ENCODE peak calls at places on chromosome 19, in six cellular contexts. D is RWPE1; F is CD8-positive, alpha-beta memory T cell; L is adrenal gland; X is CD4-positive, alpha-beta T cell; Q is left lung. H is an unnamed sample.

GRCh38 chr19:46159418-46159817 is 11.4 kb downstream of the IGFL2 start:
- DNase-seq in D (no peak), F (no peak), L (no peak), X (no peak), Q (no peak), H (no peak)

GRCh38 chr19:38666662-38667448 is 19.4 kb downstream of the ACTN4 start:
- DNase-seq in D (no peak), F (no peak), L (peak), X (no peak), Q (no peak), H (no peak)

GRCh38 chr19:52522555-52522954 is 4.9 kb upstream of the ZNF808 start:
- DNase-seq in D (no peak), F (no peak), L (no peak), X (no peak), Q (no peak), H (no peak)

GRCh38 chr19:42596391-42597071 is 1.8 kb upstream of the CEACAM8 start:
- DNase-seq in D (no peak), F (peak), L (peak), X (peak), Q (peak), H (peak)

GRCh38 chr19:8252922-8253589 is 43.9 kb downstream of the CERS4 start:
- DNase-seq in D (peak), F (peak), L (peak), X (peak), Q (peak), H (peak)

GRCh38 chr19:47779524-47780214 is 1.2 kb downstream of the SELENOW start:
- DNase-seq in D (no peak), F (no peak), L (no peak), X (no peak), Q (no peak), H (peak)

GRCh38 chr19:37309834-37310575 is 60.9 kb upstream of the ZNF527 start:
- DNase-seq in D (no peak), F (no peak), L (no peak), X (no peak), Q (no peak), H (no peak)

GRCh38 chr19:31266196-31266595 is 83.0 kb downstream of the TSHZ3 start:
- DNase-seq in D (no peak), F (no peak), L (no peak), X (no peak), Q (no peak), H (no peak)

GRCh38 chr19:58002384-58003152 is at the start of gene ZNF606:
- DNase-seq in D (peak), F (peak), L (peak), X (peak), Q (peak), H (peak)

GRCh38 chr19:46256855-46257254 is 27.3 kb downstream of the IGFL1 start:
- DNase-seq in D (no peak), F (no peak), L (no peak), X (no peak), Q (no peak), H (no peak)

GRCh38 chr19:58399903-58400637 is 4.6 kb downstream of the RNF225 start:
- DNase-seq in D (no peak), F (no peak), L (no peak), X (no peak), Q (no peak), H (peak)

GRCh38 chr19:18168673-18169381 is 4.8 kb upstream of the IFI30 start:
- DNase-seq in D (no peak), F (no peak), L (no peak), X (no peak), Q (no peak), H (no peak)

GRCh38 chr19:28636706-28637105 is 576.2 kb downstream of the UQCRFS1 start:
- DNase-seq in D (no peak), F (no peak), L (no peak), X (no peak), Q (no peak), H (no peak)
- H3K27ac ChIP-seq in D (no peak), F (no peak), L (no peak), X (no peak), Q (no peak), H (no peak)

DNA sequence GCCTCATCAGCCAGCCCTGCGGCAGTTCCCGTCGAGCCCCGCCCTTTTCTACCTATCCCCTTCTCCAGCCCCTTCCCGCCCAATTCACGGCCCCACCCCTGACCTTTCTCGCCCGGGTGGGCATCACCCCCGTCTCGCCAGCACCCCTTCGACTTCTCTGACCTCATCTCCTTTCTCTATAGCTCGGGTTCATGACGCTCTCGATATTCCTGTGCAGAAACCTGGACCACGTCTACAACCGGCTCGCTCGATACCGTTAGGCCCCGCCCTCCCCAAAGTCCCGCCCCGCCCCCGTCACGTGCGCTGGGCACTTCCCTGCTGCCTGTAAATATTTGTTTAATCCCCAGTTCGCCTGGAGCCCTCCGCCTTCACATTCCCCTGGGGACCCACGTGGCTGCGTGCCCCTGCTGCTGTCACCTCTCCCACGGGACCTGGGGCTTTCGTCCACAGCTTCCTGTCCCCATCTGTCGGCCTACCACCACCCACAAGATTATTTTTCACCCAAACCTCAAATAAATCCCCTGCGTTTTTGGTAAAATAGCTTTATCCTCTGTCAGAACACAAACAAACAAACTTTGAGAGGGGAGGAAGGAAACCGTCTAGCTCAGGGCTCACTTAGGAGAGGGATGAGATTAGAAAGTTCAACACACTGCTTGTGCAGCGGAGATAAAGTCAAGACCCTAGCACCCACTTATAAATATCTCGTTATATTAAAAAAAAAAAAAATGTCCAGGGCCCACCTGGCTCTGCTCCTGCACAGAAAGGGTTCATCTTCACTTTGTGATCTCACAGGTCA is 5.1 kb downstream of the CD37 start:
- DNase-seq in D (peak), F (no peak), L (peak), X (no peak), Q (peak), H (no peak)
- H3K27ac ChIP-seq in D (peak), F (no peak), L (no peak), X (peak), Q (peak), H (no peak)

DNA sequence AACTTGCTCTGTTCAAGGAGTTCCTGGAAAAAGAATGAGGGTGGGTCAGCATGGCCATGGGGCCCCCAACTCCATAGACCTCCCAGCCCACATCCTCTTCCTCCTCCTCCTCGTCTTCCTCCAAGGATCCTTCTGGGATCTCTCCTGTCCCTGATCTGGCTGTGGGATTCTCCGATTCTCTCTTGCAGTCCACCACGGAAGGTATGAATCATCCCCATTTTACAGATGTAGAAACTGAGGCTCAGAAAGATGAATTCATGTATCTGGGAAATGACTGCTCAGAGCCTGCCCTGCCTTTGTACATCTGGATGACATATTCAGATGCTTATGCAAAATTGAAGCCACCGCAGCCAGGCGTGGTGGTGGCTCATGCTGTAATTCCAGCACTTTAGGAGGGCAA is 2.2 kb upstream of the KANK2 start:
- DNase-seq in D (no peak), F (no peak), L (no peak), X (no peak), Q (no peak), H (no peak)
- H3K27ac ChIP-seq in D (peak), F (no peak), L (no peak), X (no peak), Q (no peak), H (no peak)

GRCh38 chr19:2638417-2638940 is 64.0 kb downstream of the GNG7 start:
- DNase-seq in D (no peak), F (no peak), L (no peak), X (no peak), Q (peak), H (no peak)

GRCh38 chr19:2634228-2634951 is 68.1 kb downstream of the GNG7 start:
- DNase-seq in D (no peak), F (no peak), L (peak), X (no peak), Q (peak), H (no peak)

GRCh38 chr19:2634960-2635359 is 67.5 kb downstream of the GNG7 start:
- DNase-seq in D (no peak), F (no peak), L (no peak), X (no peak), Q (no peak), H (no peak)

GRCh38 chr19:2636897-2637683 is 65.4 kb downstream of the GNG7 start:
- DNase-seq in D (peak), F (peak), L (peak), X (peak), Q (peak), H (peak)

GRCh38 chr19:2636142-2636896 is 66.2 kb downstream of the GNG7 start:
- DNase-seq in D (no peak), F (no peak), L (no peak), X (no peak), Q (peak), H (no peak)
- H3K27ac ChIP-seq in D (peak), F (no peak), L (no peak), X (no peak), Q (peak), H (peak)

GRCh38 chr19:6753178-6754031 is 13.8 kb downstream of the SH2D3A start:
- DNase-seq in D (peak), F (peak), L (peak), X (peak), Q (peak), H (no peak)
- H3K27ac ChIP-seq in D (peak), F (peak), L (no peak), X (peak), Q (peak), H (no peak)

GRCh38 chr19:28284389-28284788 is 928.6 kb downstream of the UQCRFS1 start:
- DNase-seq in D (no peak), F (no peak), L (no peak), X (no peak), Q (no peak), H (no peak)
- H3K27ac ChIP-seq in D (no peak), F (no peak), L (no peak), X (no peak), Q (no peak), H (no peak)

GRCh38 chr19:35629332-35629633 is 447 bp downstream of the RBM42 start:
- DNase-seq in D (no peak), F (no peak), L (no peak), X (no peak), Q (no peak), H (no peak)
- H3K27ac ChIP-seq in D (peak), F (peak), L (no peak), X (peak), Q (peak), H (peak)

GRCh38 chr19:27780367-27781065 is 1432.4 kb downstream of the UQCRFS1 start:
- DNase-seq in D (no peak), F (no peak), L (no peak), X (no peak), Q (no peak), H (no peak)

GRCh38 chr19:27776524-27776923 is 1436.4 kb downstream of the UQCRFS1 start:
- DNase-seq in D (no peak), F (no peak), L (no peak), X (no peak), Q (no peak), H (no peak)

GRCh38 chr19:27777726-27778125 is 1435.2 kb downstream of the UQCRFS1 start:
- DNase-seq in D (no peak), F (no peak), L (no peak), X (no peak), Q (no peak), H (no peak)

GRCh38 chr19:27777242-27777641 is 1435.7 kb downstream of the UQCRFS1 start:
- DNase-seq in D (no peak), F (no peak), L (no peak), X (no peak), Q (no peak), H (no peak)

DNA sequence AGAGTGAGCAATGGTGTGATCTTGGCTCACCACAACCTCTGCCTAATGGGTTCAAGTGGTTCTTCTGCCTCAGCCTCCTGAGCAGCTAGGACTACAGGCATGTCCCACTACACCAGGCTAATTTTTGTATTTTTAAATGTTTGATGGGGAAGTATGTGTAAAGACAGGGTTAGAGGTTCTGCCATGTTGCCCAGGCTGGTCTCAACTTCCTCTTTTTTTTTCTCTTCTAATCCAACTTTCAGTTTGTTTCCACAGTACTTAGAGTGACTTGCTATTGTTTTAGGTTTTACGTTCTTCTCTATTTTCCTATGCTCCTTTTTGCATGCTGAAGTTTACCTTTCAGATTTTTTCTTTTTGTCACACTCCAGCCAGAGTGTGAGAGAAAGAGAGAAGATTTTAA is 1433.0 kb downstream of the UQCRFS1 start:
- DNase-seq in D (no peak), F (no peak), L (no peak), X (no peak), Q (no peak), H (no peak)
- H3K27ac ChIP-seq in D (no peak), F (no peak), L (no peak), X (no peak), Q (peak), H (no peak)

GRCh38 chr19:1286859-1287621 is 1.4 kb downstream of the EFNA2 start:
- DNase-seq in D (no peak), F (no peak), L (no peak), X (no peak), Q (no peak), H (no peak)
- H3K27ac ChIP-seq in D (no peak), F (no peak), L (no peak), X (no peak), Q (no peak), H (no peak)